ENCODE peak calls at places on chromosomes 4 and X, in six cellular contexts. One of them, this sample, is unnamed.

GRCh38 chr4:159227378-159227777 is 124.5 kb downstream of the RAPGEF2 start:
- DNase-seq in HepG2: no peak
- DNase-seq in AG10803: no peak
- DNase-seq in CD4-positive, alpha-beta T cell: no peak
- DNase-seq in fibroblast of pulmonary artery: no peak
- DNase-seq in KG1: no peak
- DNase-seq in this sample: no peak

GRCh38 chr4:61200991-61201526 is 933 bp downstream of the ADGRL3 start:
- DNase-seq in HepG2: no peak
- DNase-seq in AG10803: no peak
- DNase-seq in CD4-positive, alpha-beta T cell: no peak
- DNase-seq in fibroblast of pulmonary artery: peak; percentile 42
- DNase-seq in KG1: no peak
- DNase-seq in this sample: peak; percentile 12

GRCh38 chr4:11469900-11470708 is 41.4 kb upstream of the HS3ST1 start:
- DNase-seq in HepG2: no peak
- DNase-seq in AG10803: no peak
- DNase-seq in CD4-positive, alpha-beta T cell: no peak
- DNase-seq in fibroblast of pulmonary artery: no peak
- DNase-seq in KG1: no peak
- DNase-seq in this sample: no peak

GRCh38 chrX:116417214-116417613 is 19.2 kb upstream of the SLC6A14 start:
- DNase-seq in HepG2: no peak
- DNase-seq in AG10803: no peak
- DNase-seq in CD4-positive, alpha-beta T cell: no peak
- DNase-seq in fibroblast of pulmonary artery: no peak
- DNase-seq in KG1: no peak
- DNase-seq in this sample: no peak

GRCh38 chrX:103428525-103428924 is 52.2 kb downstream of the BEX3 start:
- DNase-seq in HepG2: no peak
- DNase-seq in AG10803: no peak
- DNase-seq in CD4-positive, alpha-beta T cell: no peak
- DNase-seq in fibroblast of pulmonary artery: no peak
- DNase-seq in KG1: no peak
- DNase-seq in this sample: no peak

GRCh38 chr4:172042714-172043114 is 229.5 kb downstream of the GALNTL6 start:
- DNase-seq in HepG2: peak; percentile 7
- DNase-seq in AG10803: no peak
- DNase-seq in CD4-positive, alpha-beta T cell: no peak
- DNase-seq in fibroblast of pulmonary artery: no peak
- DNase-seq in KG1: no peak
- DNase-seq in this sample: no peak

GRCh38 chr4:21470531-21470930 is 478.0 kb downstream of the KCNIP4 start:
- DNase-seq in HepG2: no peak
- DNase-seq in AG10803: peak; percentile 42
- DNase-seq in CD4-positive, alpha-beta T cell: no peak
- DNase-seq in fibroblast of pulmonary artery: peak; percentile 39
- DNase-seq in KG1: no peak
- DNase-seq in this sample: no peak

GRCh38 chrX:17376381-17377046 is 1.5 kb downstream of the NHS start:
- DNase-seq in HepG2: no peak
- DNase-seq in AG10803: no peak
- DNase-seq in CD4-positive, alpha-beta T cell: no peak
- DNase-seq in fibroblast of pulmonary artery: no peak
- DNase-seq in KG1: no peak
- DNase-seq in this sample: peak; percentile 34